ENCODE peak calls at places on chromosomes 2 and 18, in four cellular contexts. O is psoas muscle, P is thoracic aorta, F is foreskin fibroblast. L is an unnamed sample.

GRCh38 chr18:8084160-8084559 is 517.0 kb downstream of the PTPRM start:
- DNase-seq in O (no peak), P (no peak), F (peak), L (no peak)

GRCh38 chr2:10297950-10298349 is 4.8 kb upstream of the HPCAL1 start:
- DNase-seq in O (peak), P (no peak), F (peak), L (no peak)

GRCh38 chr2:44942304-44943030 is 965 bp downstream of the SIX3 start:
- DNase-seq in O (no peak), P (no peak), F (no peak), L (no peak)

GRCh38 chr2:236177967-236178909 is 10.1 kb upstream of the GBX2 start:
- DNase-seq in O (peak), P (no peak), F (peak), L (peak)

GRCh38 chr18:9494778-9495302 is 19.5 kb downstream of the RALBP1 start:
- DNase-seq in O (no peak), P (no peak), F (no peak), L (no peak)

GRCh38 chr2:216109962-216110614 is 940 bp downstream of the XRCC5 start:
- DNase-seq in O (no peak), P (no peak), F (peak), L (no peak)

GRCh38 chr2:52936029-52936428 is 831.6 kb upstream of the CHAC2 start:
- DNase-seq in O (no peak), P (no peak), F (peak), L (no peak)

GRCh38 chr2:212814941-212815340 is 276.3 kb upstream of the ERBB4 start:
- DNase-seq in O (no peak), P (no peak), F (no peak), L (no peak)

GRCh38 chr2:234178309-234179030 is 128.0 kb downstream of the SPP2 start:
- DNase-seq in O (no peak), P (no peak), F (peak), L (no peak)

GRCh38 chr2:6526093-6526824 is 339.4 kb downstream of the CMPK2 start:
- DNase-seq in O (no peak), P (no peak), F (no peak), L (no peak)

GRCh38 chr2:49978341-49978740 is 824.0 kb upstream of the FSHR start:
- DNase-seq in O (no peak), P (no peak), F (no peak), L (no peak)

GRCh38 chr2:211216221-211216620 is 659.8 kb downstream of the CPS1 start:
- DNase-seq in O (no peak), P (no peak), F (no peak), L (no peak)
- TF ChIP-seq CTCF in O (no peak), P (no peak), F (no peak), L (peak)

DNA sequence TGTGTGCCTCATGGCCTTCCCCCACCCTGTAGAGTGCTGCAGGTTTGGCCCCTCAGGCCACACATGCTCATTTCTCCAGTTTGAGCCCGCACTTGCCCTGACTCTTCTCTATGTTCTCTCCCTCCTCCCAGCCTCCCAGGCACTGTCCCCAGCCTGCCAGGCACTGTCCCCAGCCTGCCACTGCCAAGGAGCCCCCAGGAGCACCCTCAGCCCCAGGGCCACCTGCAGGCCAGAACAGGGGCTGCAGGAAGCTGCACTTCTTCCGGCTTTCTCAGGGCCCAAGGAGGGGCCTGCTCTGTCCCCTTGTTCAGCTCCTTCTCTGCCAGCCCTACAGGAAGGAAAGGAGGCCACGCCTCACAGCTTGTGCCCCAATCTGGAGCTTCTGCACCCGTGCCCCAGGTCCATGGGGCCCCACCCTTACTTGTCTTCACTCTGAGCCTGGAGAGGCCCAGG is 31.6 kb downstream of the CYP26B1 start:
- DNase-seq in O (no peak), P (no peak), F (no peak), L (peak)
- TF ChIP-seq CTCF in O (no peak), P (peak), F (peak), L (peak)

GRCh38 chr2:197058777-197059176 is 132.3 kb upstream of the PGAP1 start:
- DNase-seq in O (no peak), P (no peak), F (no peak), L (no peak)
- TF ChIP-seq CTCF in O (no peak), P (no peak), F (no peak), L (no peak)

GRCh38 chr2:98489971-98490962 is 45.6 kb downstream of the INPP4A start:
- DNase-seq in O (no peak), P (no peak), F (no peak), L (no peak)

GRCh38 chr2:98487101-98487805 is 42.6 kb downstream of the INPP4A start:
- DNase-seq in O (no peak), P (no peak), F (no peak), L (no peak)

GRCh38 chr2:98487806-98488189 is 43.1 kb downstream of the INPP4A start:
- DNase-seq in O (no peak), P (no peak), F (peak), L (no peak)

GRCh38 chr2:98486374-98486981 is 41.8 kb downstream of the INPP4A start:
- DNase-seq in O (no peak), P (no peak), F (no peak), L (no peak)

DNA sequence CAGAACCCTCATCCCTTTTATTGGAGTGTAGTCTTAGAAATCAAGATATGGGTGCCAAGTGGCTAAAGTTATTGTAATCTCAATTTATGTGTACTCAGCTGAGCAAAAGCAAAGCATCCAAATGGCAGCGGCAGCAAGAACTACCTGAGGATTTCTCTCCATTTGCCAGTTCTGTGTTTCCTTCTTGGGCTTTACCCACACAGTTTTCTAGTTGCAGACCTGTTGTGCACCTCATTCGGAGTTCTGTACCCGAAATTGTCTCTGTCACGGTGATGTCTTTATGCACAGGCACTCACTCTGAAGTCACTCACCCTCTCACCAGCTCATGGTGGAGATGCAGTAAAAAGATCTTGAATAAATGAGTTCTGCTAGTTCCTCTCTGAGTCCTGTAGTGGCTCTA is 43.6 kb downstream of the INPP4A start:
- DNase-seq in O (no peak), P (no peak), F (no peak), L (no peak)
- TF ChIP-seq CTCF in O (no peak), P (no peak), F (no peak), L (peak)

L was measured in type B pancreatic cell.